ENCODE peak calls at places on chromosomes 3 and 15, in seven cellular contexts. One of them, this sample, is unnamed.

GRCh38 chr3:111923095-111923771 is 55.6 kb upstream of the ABHD10 start:
- DNase-seq in Right ventricle myocardium superior: no peak
- DNase-seq in naive B cell: no peak
- DNase-seq in dorsolateral prefrontal cortex: no peak
- DNase-seq in HCT116: peak
- DNase-seq in cardiac muscle cell: no peak
- DNase-seq in 8988T: no peak
- DNase-seq in this sample: no peak

GRCh38 chr15:45093622-45094357 is 20.2 kb downstream of the DUOX2 start:
- DNase-seq in Right ventricle myocardium superior: no peak
- DNase-seq in naive B cell: no peak
- DNase-seq in dorsolateral prefrontal cortex: no peak
- DNase-seq in HCT116: no peak
- DNase-seq in cardiac muscle cell: no peak
- DNase-seq in 8988T: no peak
- DNase-seq in this sample: no peak

GRCh38 chr3:109647985-109648384 is 310.6 kb upstream of the DPPA4 start:
- DNase-seq in Right ventricle myocardium superior: no peak
- DNase-seq in naive B cell: no peak
- DNase-seq in dorsolateral prefrontal cortex: no peak
- DNase-seq in HCT116: no peak
- DNase-seq in cardiac muscle cell: no peak
- DNase-seq in 8988T: no peak
- DNase-seq in this sample: no peak

GRCh38 chr3:134332344-134332743 is 41.9 kb downstream of the AMOTL2 start:
- DNase-seq in Right ventricle myocardium superior: no peak
- DNase-seq in naive B cell: no peak
- DNase-seq in dorsolateral prefrontal cortex: no peak
- DNase-seq in HCT116: no peak
- DNase-seq in cardiac muscle cell: no peak
- DNase-seq in 8988T: no peak
- DNase-seq in this sample: no peak

GRCh38 chr3:14301558-14301957 is 100.8 kb upstream of the SLC6A6 start:
- DNase-seq in Right ventricle myocardium superior: peak
- DNase-seq in naive B cell: no peak
- DNase-seq in dorsolateral prefrontal cortex: no peak
- DNase-seq in HCT116: no peak
- DNase-seq in cardiac muscle cell: no peak
- DNase-seq in 8988T: no peak
- DNase-seq in this sample: no peak

GRCh38 chr3:2090512-2090911 is 8.2 kb upstream of the CNTN4 start:
- DNase-seq in Right ventricle myocardium superior: no peak
- DNase-seq in naive B cell: no peak
- DNase-seq in dorsolateral prefrontal cortex: no peak
- DNase-seq in HCT116: no peak
- DNase-seq in cardiac muscle cell: no peak
- DNase-seq in 8988T: no peak
- DNase-seq in this sample: no peak

GRCh38 chr3:127538569-127538968 is 52.0 kb downstream of the TPRA1 start:
- DNase-seq in Right ventricle myocardium superior: no peak
- DNase-seq in naive B cell: no peak
- DNase-seq in dorsolateral prefrontal cortex: no peak
- DNase-seq in HCT116: no peak
- DNase-seq in cardiac muscle cell: no peak
- DNase-seq in 8988T: no peak
- DNase-seq in this sample: no peak

GRCh38 chr3:9501226-9501625 is 52.4 kb downstream of the LHFPL4 start:
- DNase-seq in Right ventricle myocardium superior: no peak
- DNase-seq in naive B cell: no peak
- DNase-seq in dorsolateral prefrontal cortex: no peak
- DNase-seq in HCT116: no peak
- DNase-seq in cardiac muscle cell: no peak
- DNase-seq in 8988T: no peak
- DNase-seq in this sample: no peak

GRCh38 chr3:194148383-194148782 is 12.4 kb downstream of the HES1 start:
- DNase-seq in Right ventricle myocardium superior: no peak
- DNase-seq in naive B cell: no peak
- DNase-seq in dorsolateral prefrontal cortex: peak
- DNase-seq in HCT116: no peak
- DNase-seq in cardiac muscle cell: no peak
- DNase-seq in 8988T: no peak
- DNase-seq in this sample: no peak